ENCODE peak calls at places on chromosomes 2 and 18, in seven cellular contexts. O is WTC11; S is CD8-positive, alpha-beta T cell; Y is pancreas; H is left ventricle myocardium inferior; M is IMR-90; J is ovary. C is an unnamed sample.

GRCh38 chr2:84796798-84797197 is 84.1 kb downstream of the TRABD2A start:
- DNase-seq in O (no peak), S (no peak), Y (no peak), H (no peak), M (no peak), J (no peak), C (no peak)

GRCh38 chr2:23293063-23293462 is 91.9 kb upstream of the KLHL29 start:
- DNase-seq in O (no peak), S (no peak), Y (peak), H (peak), M (no peak), J (no peak), C (no peak)

GRCh38 chr2:181832015-181832414 is 59.5 kb upstream of the ITPRID2 start:
- DNase-seq in O (no peak), S (no peak), Y (no peak), H (no peak), M (no peak), J (no peak), C (no peak)

GRCh38 chr2:187658952-187659525 is 104.8 kb upstream of the TFPI start:
- DNase-seq in O (peak), S (no peak), Y (no peak), H (no peak), M (peak), J (no peak), C (no peak)

GRCh38 chr2:56444339-56444738 is 260.5 kb downstream of the CCDC85A start:
- DNase-seq in O (no peak), S (no peak), Y (peak), H (no peak), M (no peak), J (no peak), C (no peak)

GRCh38 chr2:176370423-176370822 is 101.2 kb downstream of the MTX2 start:
- DNase-seq in O (no peak), S (no peak), Y (no peak), H (no peak), M (no peak), J (no peak), C (no peak)

GRCh38 chr2:225353579-225354085 is 45.9 kb upstream of the NYAP2 start:
- DNase-seq in O (no peak), S (no peak), Y (no peak), H (no peak), M (no peak), J (no peak), C (no peak)

GRCh38 chr2:99084256-99084655 is 57.3 kb upstream of the C2orf15 start:
- DNase-seq in O (no peak), S (no peak), Y (no peak), H (no peak), M (no peak), J (no peak), C (no peak)

GRCh38 chr2:233814436-233814835 is 36.3 kb downstream of the MROH2A start:
- DNase-seq in O (no peak), S (no peak), Y (peak), H (no peak), M (no peak), J (no peak), C (no peak)

GRCh38 chr18:10023853-10024638 is 110.2 kb downstream of the VAPA start:
- DNase-seq in O (no peak), S (no peak), Y (no peak), H (no peak), M (no peak), J (no peak), C (no peak)

GRCh38 chr2:9760069-9760910 is 83.0 kb upstream of the TAF1B start:
- DNase-seq in O (no peak), S (no peak), Y (no peak), H (no peak), M (no peak), J (no peak), C (no peak)

GRCh38 chr2:141641462-141641861 is 489.4 kb downstream of the LRP1B start:
- DNase-seq in O (no peak), S (no peak), Y (no peak), H (no peak), M (peak), J (no peak), C (no peak)

GRCh38 chr2:138324068-138324771 is 177.3 kb upstream of the SPOPL start:
- DNase-seq in O (no peak), S (no peak), Y (peak), H (no peak), M (no peak), J (no peak), C (no peak)
- TF ChIP-seq CTCF in O (no peak), S (no peak), Y (no peak), H (no peak), M (no peak), J (no peak), C (no peak)

GRCh38 chr18:24500766-24501165 is 40.3 kb downstream of the HRH4 start:
- DNase-seq in O (no peak), S (no peak), Y (no peak), H (no peak), M (peak), J (no peak), C (no peak)

GRCh38 chr18:24502621-24503020 is 42.2 kb downstream of the HRH4 start:
- DNase-seq in O (no peak), S (no peak), Y (no peak), H (no peak), M (no peak), J (no peak), C (no peak)

GRCh38 chr18:24497052-24497754 is 36.8 kb downstream of the HRH4 start:
- DNase-seq in O (no peak), S (no peak), Y (no peak), H (no peak), M (peak), J (no peak), C (no peak)

GRCh38 chr18:24503182-24503581 is 42.7 kb downstream of the HRH4 start:
- DNase-seq in O (no peak), S (no peak), Y (no peak), H (no peak), M (no peak), J (no peak), C (no peak)

GRCh38 chr18:24499814-24500601 is 39.6 kb downstream of the HRH4 start:
- DNase-seq in O (no peak), S (no peak), Y (no peak), H (no peak), M (peak), J (no peak), C (no peak)
- TF ChIP-seq CTCF in O (no peak), S (no peak), Y (no peak), H (no peak), M (no peak), J (no peak), C (no peak)

GRCh38 chr2:102074167-102074778 is 68.3 kb upstream of the IL1R1 start:
- DNase-seq in O (no peak), S (no peak), Y (no peak), H (no peak), M (no peak), J (no peak), C (no peak)
- TF ChIP-seq CTCF in O (no peak), S (no peak), Y (no peak), H (no peak), M (no peak), J (no peak), C (no peak)

GRCh38 chr2:50952596-50952995 is 79.3 kb downstream of the NRXN1 start:
- DNase-seq in O (no peak), S (no peak), Y (no peak), H (no peak), M (peak), J (no peak), C (no peak)

GRCh38 chr2:50951416-50951815 is 80.5 kb downstream of the NRXN1 start:
- DNase-seq in O (no peak), S (no peak), Y (no peak), H (no peak), M (peak), J (no peak), C (no peak)

GRCh38 chr2:50953021-50953420 is 78.9 kb downstream of the NRXN1 start:
- DNase-seq in O (no peak), S (no peak), Y (no peak), H (no peak), M (peak), J (no peak), C (no peak)

GRCh38 chr2:50957880-50958279 is 74.1 kb downstream of the NRXN1 start:
- DNase-seq in O (no peak), S (no peak), Y (no peak), H (no peak), M (peak), J (no peak), C (no peak)

DNA sequence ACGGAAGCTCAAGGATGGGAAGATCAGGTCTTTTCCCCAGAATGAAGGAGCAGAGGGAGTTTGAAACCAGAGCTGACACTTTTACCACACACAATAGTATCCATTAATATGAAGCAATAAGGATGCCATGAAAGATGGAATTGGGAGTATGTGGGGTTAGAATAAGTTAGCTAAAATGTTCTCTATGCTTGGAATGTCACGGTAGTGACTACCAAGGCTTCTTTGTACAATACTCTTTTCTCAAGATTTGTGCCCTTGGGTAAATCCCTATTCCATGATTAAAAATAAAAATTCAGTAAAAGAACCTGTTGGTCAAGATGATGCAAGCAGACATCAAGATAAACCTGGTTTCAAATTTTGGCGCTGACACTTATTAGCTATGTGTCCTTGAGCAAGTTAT is 75.0 kb downstream of the NRXN1 start:
- DNase-seq in O (no peak), S (no peak), Y (no peak), H (no peak), M (no peak), J (no peak), C (no peak)
- TF ChIP-seq CTCF in O (no peak), S (no peak), Y (no peak), H (no peak), M (no peak), J (no peak), C (no peak)

GRCh38 chr2:172674034-172674967 is 61.3 kb upstream of the RAPGEF4 start:
- DNase-seq in O (peak), S (no peak), Y (peak), H (peak), M (no peak), J (no peak), C (no peak)

GRCh38 chr2:172672114-172672513 is 63.5 kb upstream of the RAPGEF4 start:
- DNase-seq in O (no peak), S (no peak), Y (no peak), H (no peak), M (peak), J (no peak), C (no peak)

GRCh38 chr2:172672999-172673726 is 62.5 kb upstream of the RAPGEF4 start:
- DNase-seq in O (no peak), S (no peak), Y (no peak), H (no peak), M (no peak), J (no peak), C (no peak)

GRCh38 chr2:172677363-172677762 is 58.3 kb upstream of the RAPGEF4 start:
- DNase-seq in O (no peak), S (no peak), Y (no peak), H (no peak), M (no peak), J (no peak), C (no peak)

DNA sequence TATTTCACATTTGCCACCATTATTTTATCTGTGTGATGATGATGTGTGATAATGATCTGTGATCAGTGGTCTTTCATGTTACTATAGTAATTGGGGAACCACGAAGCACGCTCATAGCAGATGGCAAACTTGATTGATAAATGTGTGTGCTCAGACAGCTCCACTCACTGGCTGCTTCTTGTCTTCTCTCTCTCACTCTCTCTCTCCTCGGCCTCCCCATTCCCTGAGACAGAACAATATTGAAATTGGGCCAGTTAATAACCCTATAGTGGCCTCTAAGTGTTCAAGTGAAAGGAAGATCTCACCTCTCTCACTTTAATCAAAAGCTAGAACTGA is 60.7 kb upstream of the RAPGEF4 start:
- DNase-seq in O (no peak), S (no peak), Y (no peak), H (no peak), M (no peak), J (no peak), C (no peak)
- TF ChIP-seq CTCF in O (no peak), S (no peak), Y (no peak), H (no peak), M (no peak), J (no peak), C (no peak)

GRCh38 chr2:210663574-210663973 is 107.2 kb downstream of the CPS1 start:
- DNase-seq in O (no peak), S (no peak), Y (no peak), H (no peak), M (peak), J (no peak), C (no peak)
- TF ChIP-seq CTCF in O (no peak), S (no peak), Y (no peak), H (peak), M (peak), J (no peak), C (no peak)

GRCh38 chr2:192197387-192197786 is 2.7 kb upstream of the TMEFF2 start:
- DNase-seq in O (no peak), S (no peak), Y (no peak), H (no peak), M (no peak), J (no peak), C (no peak)
- TF ChIP-seq CTCF in O (no peak), S (no peak), Y (no peak), H (no peak), M (peak), J (no peak), C (no peak)